ENCODE peak calls at places on chromosomes 2 and 18, in ten cellular contexts. One of them, this sample, is unnamed.

GRCh38 chr18:36809590-36810381 is 19.0 kb downstream of the TPGS2 start:
- DNase-seq in transverse colon: peak
- DNase-seq in adrenal gland: peak
- DNase-seq in breast epithelium: peak
- DNase-seq in heart left ventricle: no peak
- DNase-seq in tibial nerve: no peak
- DNase-seq in GM12891: peak
- DNase-seq in gastrocnemius medialis: peak
- DNase-seq in A549: peak
- DNase-seq in Peyer's patch: no peak
- DNase-seq in this sample: peak

GRCh38 chr2:178731300-178731699 is 75.9 kb downstream of the TTN start:
- DNase-seq in transverse colon: no peak
- DNase-seq in adrenal gland: no peak
- DNase-seq in breast epithelium: no peak
- DNase-seq in heart left ventricle: no peak
- DNase-seq in tibial nerve: no peak
- DNase-seq in GM12891: no peak
- DNase-seq in gastrocnemius medialis: no peak
- DNase-seq in A549: no peak
- DNase-seq in Peyer's patch: no peak
- DNase-seq in this sample: no peak

GRCh38 chr18:70636991-70637390 is 348.1 kb downstream of the SOCS6 start:
- DNase-seq in transverse colon: no peak
- DNase-seq in adrenal gland: no peak
- DNase-seq in breast epithelium: no peak
- DNase-seq in heart left ventricle: no peak
- DNase-seq in tibial nerve: no peak
- DNase-seq in GM12891: no peak
- DNase-seq in gastrocnemius medialis: no peak
- DNase-seq in A549: no peak
- DNase-seq in Peyer's patch: no peak
- DNase-seq in this sample: no peak

GRCh38 chr18:79525556-79526467 is 130.1 kb downstream of the NFATC1 start:
- DNase-seq in transverse colon: peak
- DNase-seq in adrenal gland: no peak
- DNase-seq in breast epithelium: peak
- DNase-seq in heart left ventricle: peak
- DNase-seq in tibial nerve: peak
- DNase-seq in GM12891: no peak
- DNase-seq in gastrocnemius medialis: no peak
- DNase-seq in A549: no peak
- DNase-seq in Peyer's patch: peak
- DNase-seq in this sample: peak

GRCh38 chr2:233399306-233400225 is 45.3 kb downstream of the DGKD start:
- DNase-seq in transverse colon: no peak
- DNase-seq in adrenal gland: no peak
- DNase-seq in breast epithelium: no peak
- DNase-seq in heart left ventricle: no peak
- DNase-seq in tibial nerve: no peak
- DNase-seq in GM12891: no peak
- DNase-seq in gastrocnemius medialis: no peak
- DNase-seq in A549: no peak
- DNase-seq in Peyer's patch: no peak
- DNase-seq in this sample: no peak

GRCh38 chr2:160574472-160575140 is 81.0 kb upstream of the RBMS1 start:
- DNase-seq in transverse colon: no peak
- DNase-seq in adrenal gland: no peak
- DNase-seq in breast epithelium: no peak
- DNase-seq in heart left ventricle: no peak
- DNase-seq in tibial nerve: no peak
- DNase-seq in GM12891: no peak
- DNase-seq in gastrocnemius medialis: no peak
- DNase-seq in A549: peak
- DNase-seq in Peyer's patch: no peak
- DNase-seq in this sample: no peak

GRCh38 chr2:30373881-30374302 is 73.2 kb upstream of the LCLAT1 start:
- DNase-seq in transverse colon: no peak
- DNase-seq in adrenal gland: no peak
- DNase-seq in breast epithelium: no peak
- DNase-seq in heart left ventricle: no peak
- DNase-seq in tibial nerve: no peak
- DNase-seq in GM12891: no peak
- DNase-seq in gastrocnemius medialis: no peak
- DNase-seq in A549: no peak
- DNase-seq in Peyer's patch: no peak
- DNase-seq in this sample: no peak

GRCh38 chr2:169683425-169684134 is 10.6 kb downstream of the CFAP210 start:
- DNase-seq in transverse colon: no peak
- DNase-seq in adrenal gland: no peak
- DNase-seq in breast epithelium: no peak
- DNase-seq in heart left ventricle: no peak
- DNase-seq in tibial nerve: no peak
- DNase-seq in GM12891: no peak
- DNase-seq in gastrocnemius medialis: no peak
- DNase-seq in A549: no peak
- DNase-seq in Peyer's patch: no peak
- DNase-seq in this sample: no peak

DNA sequence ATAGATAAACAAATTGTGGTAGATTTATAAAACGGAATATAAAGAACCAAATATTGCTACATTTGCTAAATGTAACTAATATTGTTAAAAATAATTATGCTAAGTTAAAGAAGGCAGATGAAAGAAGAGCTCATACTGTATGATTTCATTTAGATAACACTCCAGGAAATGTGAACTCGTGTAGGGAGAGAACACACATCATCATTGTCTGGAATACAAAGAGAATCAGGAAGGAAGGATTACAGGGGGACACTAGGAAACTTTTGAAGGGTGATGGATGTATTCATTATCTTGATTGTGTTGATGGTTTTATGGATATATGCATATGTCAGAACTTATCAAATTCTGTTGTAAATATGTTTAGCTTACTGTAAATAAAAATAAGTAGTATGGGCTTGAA is 104.1 kb upstream of the TRIB2 start:
- DNase-seq in transverse colon: no peak
- DNase-seq in adrenal gland: no peak
- DNase-seq in breast epithelium: no peak
- DNase-seq in heart left ventricle: no peak
- DNase-seq in tibial nerve: no peak
- DNase-seq in GM12891: no peak
- DNase-seq in gastrocnemius medialis: no peak
- DNase-seq in A549: no peak
- DNase-seq in Peyer's patch: no peak
- DNase-seq in this sample: no peak
- TF ChIP-seq POLR2A in transverse colon: no peak
- TF ChIP-seq POLR2A in adrenal gland: no peak
- TF ChIP-seq POLR2A in breast epithelium: no peak
- TF ChIP-seq POLR2A in heart left ventricle: no peak
- TF ChIP-seq POLR2A in tibial nerve: no peak
- TF ChIP-seq POLR2A in GM12891: no peak
- TF ChIP-seq POLR2A in gastrocnemius medialis: no peak
- TF ChIP-seq POLR2A in A549: no peak
- TF ChIP-seq POLR2A in Peyer's patch: no peak
- TF ChIP-seq POLR2A in this sample: no peak

DNA sequence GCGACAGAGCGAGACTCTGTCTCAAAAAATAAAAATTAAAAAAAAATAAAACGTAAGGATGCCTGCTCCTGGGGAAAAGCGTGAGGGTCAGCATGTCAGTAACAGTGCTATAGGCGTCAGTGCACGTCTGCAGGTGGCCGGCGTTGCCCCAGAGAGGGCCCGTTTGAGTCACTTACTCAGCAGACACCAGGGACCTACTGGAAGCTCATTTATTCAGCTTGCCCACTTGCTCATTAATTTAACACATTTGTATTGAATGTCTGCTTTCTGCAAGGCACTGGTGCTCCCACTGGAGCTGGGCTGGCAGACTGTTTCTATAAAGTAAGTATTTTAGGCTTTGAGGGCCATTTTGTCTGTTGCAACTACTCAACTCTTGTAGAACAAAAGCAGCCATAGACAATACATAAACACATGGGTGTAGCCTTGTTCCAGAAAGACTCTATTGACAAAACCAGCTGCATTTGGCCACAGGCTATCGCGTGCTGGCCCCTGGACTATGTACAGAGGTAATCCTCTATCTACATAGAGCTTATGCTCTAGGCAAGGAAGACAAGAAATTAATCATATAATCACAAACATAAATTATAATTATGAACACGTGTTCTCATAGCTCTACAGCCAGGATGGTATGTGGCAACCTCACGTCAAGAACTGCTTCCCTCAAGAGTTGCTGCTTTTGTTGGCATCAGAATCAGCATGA is 73.2 kb downstream of the KLHL29 start:
- DNase-seq in transverse colon: no peak
- DNase-seq in adrenal gland: peak
- DNase-seq in breast epithelium: no peak
- DNase-seq in heart left ventricle: no peak
- DNase-seq in tibial nerve: no peak
- DNase-seq in GM12891: no peak
- DNase-seq in gastrocnemius medialis: no peak
- DNase-seq in A549: no peak
- DNase-seq in Peyer's patch: no peak
- DNase-seq in this sample: no peak
- TF ChIP-seq POLR2A in transverse colon: no peak
- TF ChIP-seq POLR2A in adrenal gland: no peak
- TF ChIP-seq POLR2A in breast epithelium: no peak
- TF ChIP-seq POLR2A in heart left ventricle: no peak
- TF ChIP-seq POLR2A in tibial nerve: no peak
- TF ChIP-seq POLR2A in GM12891: no peak
- TF ChIP-seq POLR2A in gastrocnemius medialis: no peak
- TF ChIP-seq POLR2A in A549: no peak
- TF ChIP-seq POLR2A in Peyer's patch: no peak
- TF ChIP-seq POLR2A in this sample: no peak

GRCh38 chr2:88051792-88052191 is 3.8 kb downstream of the KRCC1 start:
- DNase-seq in transverse colon: no peak
- DNase-seq in adrenal gland: no peak
- DNase-seq in breast epithelium: no peak
- DNase-seq in heart left ventricle: no peak
- DNase-seq in tibial nerve: no peak
- DNase-seq in GM12891: no peak
- DNase-seq in gastrocnemius medialis: no peak
- DNase-seq in A549: no peak
- DNase-seq in Peyer's patch: no peak
- DNase-seq in this sample: no peak

GRCh38 chr2:88055436-88056128 is at the start of gene KRCC1:
- DNase-seq in transverse colon: peak
- DNase-seq in adrenal gland: peak
- DNase-seq in breast epithelium: peak
- DNase-seq in heart left ventricle: peak
- DNase-seq in tibial nerve: peak
- DNase-seq in GM12891: peak
- DNase-seq in gastrocnemius medialis: peak
- DNase-seq in A549: peak
- DNase-seq in Peyer's patch: peak
- DNase-seq in this sample: peak

GRCh38 chr2:88055049-88055435 is 541 bp downstream of the KRCC1 start:
- DNase-seq in transverse colon: no peak
- DNase-seq in adrenal gland: no peak
- DNase-seq in breast epithelium: no peak
- DNase-seq in heart left ventricle: no peak
- DNase-seq in tibial nerve: no peak
- DNase-seq in GM12891: peak
- DNase-seq in gastrocnemius medialis: no peak
- DNase-seq in A549: peak
- DNase-seq in Peyer's patch: no peak
- DNase-seq in this sample: peak

GRCh38 chr2:88053301-88053700 is 2.3 kb downstream of the KRCC1 start:
- DNase-seq in transverse colon: no peak
- DNase-seq in adrenal gland: no peak
- DNase-seq in breast epithelium: no peak
- DNase-seq in heart left ventricle: no peak
- DNase-seq in tibial nerve: no peak
- DNase-seq in GM12891: no peak
- DNase-seq in gastrocnemius medialis: no peak
- DNase-seq in A549: no peak
- DNase-seq in Peyer's patch: no peak
- DNase-seq in this sample: no peak

GRCh38 chr2:88054300-88055048 is 1.1 kb downstream of the KRCC1 start:
- DNase-seq in transverse colon: no peak
- DNase-seq in adrenal gland: no peak
- DNase-seq in breast epithelium: no peak
- DNase-seq in heart left ventricle: no peak
- DNase-seq in tibial nerve: no peak
- DNase-seq in GM12891: no peak
- DNase-seq in gastrocnemius medialis: no peak
- DNase-seq in A549: no peak
- DNase-seq in Peyer's patch: no peak
- DNase-seq in this sample: peak
- TF ChIP-seq POLR2A in transverse colon: no peak
- TF ChIP-seq POLR2A in adrenal gland: no peak
- TF ChIP-seq POLR2A in breast epithelium: no peak
- TF ChIP-seq POLR2A in heart left ventricle: no peak
- TF ChIP-seq POLR2A in tibial nerve: no peak
- TF ChIP-seq POLR2A in GM12891: no peak
- TF ChIP-seq POLR2A in gastrocnemius medialis: no peak
- TF ChIP-seq POLR2A in A549: no peak
- TF ChIP-seq POLR2A in Peyer's patch: no peak
- TF ChIP-seq POLR2A in this sample: no peak

GRCh38 chr2:28394331-28394877 is 1.7 kb downstream of the FOSL2 start:
- DNase-seq in transverse colon: peak
- DNase-seq in adrenal gland: peak
- DNase-seq in breast epithelium: peak
- DNase-seq in heart left ventricle: peak
- DNase-seq in tibial nerve: peak
- DNase-seq in GM12891: no peak
- DNase-seq in gastrocnemius medialis: no peak
- DNase-seq in A549: peak
- DNase-seq in Peyer's patch: peak
- DNase-seq in this sample: no peak

GRCh38 chr2:28394997-28395333 is 2.3 kb downstream of the FOSL2 start:
- DNase-seq in transverse colon: no peak
- DNase-seq in adrenal gland: no peak
- DNase-seq in breast epithelium: no peak
- DNase-seq in heart left ventricle: no peak
- DNase-seq in tibial nerve: no peak
- DNase-seq in GM12891: no peak
- DNase-seq in gastrocnemius medialis: no peak
- DNase-seq in A549: no peak
- DNase-seq in Peyer's patch: no peak
- DNase-seq in this sample: no peak

GRCh38 chr2:28392297-28393114 is at the start of gene FOSL2:
- DNase-seq in transverse colon: peak
- DNase-seq in adrenal gland: peak
- DNase-seq in breast epithelium: peak
- DNase-seq in heart left ventricle: peak
- DNase-seq in tibial nerve: peak
- DNase-seq in GM12891: peak
- DNase-seq in gastrocnemius medialis: peak
- DNase-seq in A549: peak
- DNase-seq in Peyer's patch: peak
- DNase-seq in this sample: peak

GRCh38 chr2:28391564-28392296 is 928 bp upstream of the FOSL2 start:
- DNase-seq in transverse colon: peak
- DNase-seq in adrenal gland: peak
- DNase-seq in breast epithelium: peak
- DNase-seq in heart left ventricle: peak
- DNase-seq in tibial nerve: peak
- DNase-seq in GM12891: peak
- DNase-seq in gastrocnemius medialis: peak
- DNase-seq in A549: peak
- DNase-seq in Peyer's patch: peak
- DNase-seq in this sample: peak

DNA sequence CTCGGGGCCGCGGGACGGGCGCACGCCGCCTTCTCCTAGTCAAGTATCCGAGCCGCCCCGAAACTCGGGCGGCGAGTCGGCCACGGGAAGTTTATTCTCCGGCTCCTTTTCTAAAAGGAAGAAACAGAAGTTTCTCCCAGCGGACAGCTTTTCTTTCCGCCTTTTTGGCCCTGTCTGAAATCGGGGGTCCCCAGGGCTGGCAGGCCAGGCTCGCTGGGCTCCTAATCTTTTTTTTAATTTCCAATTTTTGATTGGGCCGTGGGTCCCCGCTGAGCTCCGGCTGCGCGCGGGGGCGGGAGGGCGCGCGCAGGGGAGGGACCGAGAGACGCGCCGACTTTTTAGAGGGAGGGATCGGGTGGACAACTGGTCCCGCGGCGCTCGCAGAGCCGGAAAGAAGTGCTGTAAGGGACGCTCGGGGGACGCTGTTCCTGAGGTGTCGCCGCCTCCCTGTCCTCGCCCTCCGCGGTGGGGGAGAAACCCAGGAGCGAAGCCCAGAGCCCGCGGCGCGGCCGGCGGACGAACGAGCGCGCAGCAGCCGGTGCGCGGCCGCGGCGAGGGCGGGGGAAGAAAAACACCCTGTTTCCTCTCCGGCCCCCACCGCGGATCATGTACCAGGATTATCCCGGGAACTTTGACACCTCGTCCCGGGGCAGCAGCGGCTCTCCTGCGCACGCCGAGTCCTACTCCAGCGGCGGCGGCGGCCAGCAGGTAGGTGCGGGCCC is 618 bp downstream of the FOSL2 start:
- DNase-seq in transverse colon: peak
- DNase-seq in adrenal gland: peak
- DNase-seq in breast epithelium: peak
- DNase-seq in heart left ventricle: peak
- DNase-seq in tibial nerve: peak
- DNase-seq in GM12891: peak
- DNase-seq in gastrocnemius medialis: no peak
- DNase-seq in A549: peak
- DNase-seq in Peyer's patch: peak
- DNase-seq in this sample: peak
- TF ChIP-seq POLR2A in transverse colon: no peak
- TF ChIP-seq POLR2A in adrenal gland: peak
- TF ChIP-seq POLR2A in breast epithelium: peak
- TF ChIP-seq POLR2A in heart left ventricle: no peak
- TF ChIP-seq POLR2A in tibial nerve: peak
- TF ChIP-seq POLR2A in GM12891: no peak
- TF ChIP-seq POLR2A in gastrocnemius medialis: no peak
- TF ChIP-seq POLR2A in A549: peak
- TF ChIP-seq POLR2A in Peyer's patch: peak
- TF ChIP-seq POLR2A in this sample: no peak